ENCODE peak calls at places on chromosomes 5 and 9, in nine cellular contexts. R, K, O, Z, T, D, N, V and B are unnamed samples.

GRCh38 chr9:89527084-89527483 is 29.2 kb upstream of the SEMA4D start:
- DNase-seq in V (peak), K (no peak), O (no peak), Z (no peak), D (no peak), R (peak), N (no peak), T (no peak), B (no peak)

GRCh38 chr5:642481-642880 is 30.3 kb downstream of the CEP72 start:
- DNase-seq in R (no peak), K (no peak), Z (no peak), O (no peak), D (no peak), T (no peak), V (no peak), N (no peak), B (no peak)

GRCh38 chr5:83102581-83102980 is 25.2 kb downstream of the XRCC4 start:
- DNase-seq in Z (no peak), D (peak), V (no peak), T (no peak), K (no peak), R (no peak), O (no peak), N (no peak), B (no peak)

GRCh38 chr9:99056876-99057664 is 47.8 kb upstream of the TGFBR1 start:
- DNase-seq in K (peak), T (no peak), O (no peak), D (peak), Z (peak), R (no peak), V (no peak), N (no peak), B (no peak)

GRCh38 chr9:89844535-89844934 is 239.7 kb downstream of the GADD45G start:
- DNase-seq in K (no peak), R (no peak), D (no peak), O (no peak), N (no peak), T (no peak), Z (no peak), V (no peak), B (no peak)

GRCh38 chr5:93461751-93462150 is 119.3 kb downstream of the NR2F1-AS1 start:
- DNase-seq in Z (no peak), T (no peak), O (no peak), V (no peak), K (no peak), D (no peak), N (peak), R (no peak), B (no peak)

GRCh38 chr5:179820127-179820482 is 600 bp upstream of the SQSTM1 start:
- DNase-seq in Z (no peak), R (no peak), N (no peak), T (no peak), V (no peak), D (no peak), K (no peak), O (no peak), B (no peak)

GRCh38 chr9:6219981-6220380 is 4.4 kb downstream of the IL33 start:
- DNase-seq in V (no peak), Z (no peak), R (no peak), K (no peak), O (no peak), T (no peak), D (no peak), N (no peak), B (no peak)

GRCh38 chr9:126612329-126612812 is 1.4 kb upstream of the LMX1B start:
- DNase-seq in T (no peak), Z (no peak), K (no peak), R (no peak), V (no peak), N (no peak), D (no peak), O (no peak), B (no peak)

GRCh38 chr9:125600194-125600593 is 106.8 kb downstream of the MAPKAP1 start:
- DNase-seq in N (no peak), D (no peak), K (no peak), R (no peak), O (no peak), T (no peak), Z (no peak), V (no peak), B (no peak)

GRCh38 chr9:98142182-98142924 is 23.3 kb upstream of the TRIM14 start:
- DNase-seq in Z (no peak), T (no peak), V (no peak), K (no peak), R (peak), N (no peak), D (no peak), O (no peak), B (no peak)

GRCh38 chr9:108087781-108088180 is 598.2 kb upstream of the KLF4 start:
- DNase-seq in T (no peak), K (no peak), D (no peak), R (no peak), V (no peak), O (no peak), N (no peak), Z (no peak), B (no peak)

GRCh38 chr9:123338710-123339665 is 17.0 kb upstream of the CRB2 start:
- DNase-seq in K (peak), Z (peak), R (no peak), D (peak), O (no peak), V (no peak), T (no peak), N (no peak), B (peak)

GRCh38 chr5:14809369-14810144 is 62.0 kb downstream of the ANKH start:
- DNase-seq in N (peak), V (peak), T (peak), R (peak), Z (peak), K (peak), D (peak), O (peak), B (peak)

GRCh38 chr9:112325600-112325999 is 7.8 kb downstream of the PTBP3 start:
- DNase-seq in N (no peak), Z (no peak), K (no peak), V (no peak), R (no peak), O (no peak), T (no peak), D (no peak), B (no peak)

GRCh38 chr5:17315710-17316221 is 98.3 kb downstream of the BASP1 start:
- DNase-seq in T (peak), V (no peak), R (no peak), K (no peak), Z (no peak), N (peak), D (no peak), O (no peak), B (no peak)

GRCh38 chr5:131396882-131397281 is 133.0 kb downstream of the CDC42SE2 start:
- DNase-seq in D (no peak), Z (no peak), K (no peak), R (no peak), T (no peak), V (no peak), O (no peak), N (no peak), B (no peak)

GRCh38 chr5:132822650-132823480 is 7.6 kb downstream of the SHROOM1 start:
- DNase-seq in N (no peak), T (no peak), V (no peak), D (no peak), K (no peak), O (no peak), Z (peak), R (peak), B (no peak)

GRCh38 chr5:115657883-115658233 is 32.0 kb upstream of the TMED7 start:
- DNase-seq in N (peak), Z (no peak), V (no peak), O (no peak), T (peak), K (no peak), R (no peak), D (peak), B (no peak)

GRCh38 chr9:134306583-134307222 is 19.6 kb upstream of the RXRA start:
- DNase-seq in T (no peak), R (no peak), V (no peak), D (no peak), N (no peak), K (no peak), Z (no peak), O (no peak), B (no peak)

GRCh38 chr5:55856511-55857246 is 5.5 kb downstream of the IL31RA start:
- DNase-seq in O (no peak), R (no peak), K (no peak), D (no peak), T (no peak), Z (peak), N (no peak), V (no peak), B (no peak)

GRCh38 chr5:56499877-56500276 is 266.7 kb upstream of the ANKRD55 start:
- DNase-seq in K (no peak), V (no peak), D (no peak), Z (no peak), N (no peak), T (no peak), R (no peak), O (no peak), B (no peak)

GRCh38 chr5:143113461-143113860 is 290.0 kb downstream of the NR3C1 start:
- DNase-seq in R (no peak), N (no peak), T (no peak), V (no peak), K (no peak), O (no peak), D (no peak), Z (no peak), B (no peak)

GRCh38 chr9:128823903-128824406 is 5.6 kb downstream of the SPOUT1 start:
- DNase-seq in N (no peak), D (no peak), R (no peak), O (no peak), K (no peak), V (no peak), Z (no peak), T (no peak), B (no peak)

GRCh38 chr5:173139631-173140030 is 4.7 kb upstream of the BNIP1 start:
- DNase-seq in D (no peak), Z (no peak), V (no peak), K (no peak), R (no peak), O (no peak), T (no peak), N (no peak), B (no peak)

GRCh38 chr9:69207503-69207902 is 33.4 kb downstream of the TJP2 start:
- DNase-seq in O (no peak), D (no peak), T (no peak), R (no peak), Z (no peak), N (no peak), K (no peak), V (no peak), B (no peak)

GRCh38 chr5:132785864-132786263 is 8.8 kb upstream of the SEPTIN8 start:
- DNase-seq in D (no peak), O (no peak), K (no peak), V (no peak), Z (no peak), T (no peak), N (no peak), R (no peak), B (no peak)